ENCODE peak calls at places on chromosomes 11 and 22, in seven cellular contexts. T is T-helper 2 cell, F is AG10803, I is HFFc6, M is A673, N is mammary epithelial cell, G is C1 segment of cervical spinal cord. W is an unnamed sample.

GRCh38 chr11:117834068-117834810 is 9.7 kb upstream of the FXYD2 start:
- DNase-seq in M (no peak), F (no peak), G (no peak), N (no peak), T (no peak), I (no peak), W (no peak)

GRCh38 chr11:2898366-2899079 is 12.9 kb upstream of the CDKN1C start:
- DNase-seq in I (peak), T (peak), G (no peak), F (peak), M (peak), N (peak), W (no peak)

GRCh38 chr11:110077866-110078325 is 15.3 kb upstream of the ZC3H12C start:
- DNase-seq in M (peak), I (peak), G (no peak), T (no peak), F (peak), N (peak), W (no peak)

GRCh38 chr11:124812876-124813275 is 12.7 kb upstream of the MSANTD2 start:
- DNase-seq in F (peak), N (peak), M (peak), I (peak), G (no peak), T (no peak), W (no peak)

GRCh38 chr22:36409911-36410756 is 22.4 kb upstream of the MYH9 start:
- DNase-seq in T (peak), G (peak), F (no peak), I (no peak), M (peak), N (peak), W (no peak)

GRCh38 chr22:39351689-39352214 is 2.0 kb downstream of the SYNGR1 start:
- DNase-seq in G (no peak), M (peak), F (no peak), T (no peak), N (peak), I (peak), W (no peak)

GRCh38 chr11:16917941-16918340 is 96.3 kb downstream of the PLEKHA7 start:
- DNase-seq in I (no peak), G (no peak), T (no peak), F (no peak), M (no peak), N (peak), W (no peak)

GRCh38 chr11:46724088-46724487 is 5.1 kb downstream of the F2 start:
- DNase-seq in N (no peak), F (no peak), I (no peak), T (no peak), G (no peak), M (no peak), W (no peak)

GRCh38 chr11:107704432-107704831 is 7.4 kb downstream of the SLN start:
- DNase-seq in G (no peak), F (peak), N (peak), M (no peak), I (peak), T (no peak), W (no peak)

GRCh38 chr11:116499396-116500001 is 273.3 kb downstream of the BUD13 start:
- DNase-seq in G (no peak), I (peak), N (peak), T (peak), M (peak), F (peak), W (peak)

GRCh38 chr11:120657306-120658070 is 145.9 kb downstream of the GRIK4 start:
- DNase-seq in I (no peak), T (no peak), M (no peak), F (no peak), N (no peak), G (no peak), W (no peak)